ENCODE peak calls at places on chromosomes 2 and 18, in ten cellular contexts. One of them, this sample, is unnamed.

GRCh38 chr18:45386256-45386655 is 229.0 kb upstream of the SLC14A2 start:
- DNase-seq in endothelial cell of umbilical vein: peak; percentile 2
- DNase-seq in upper lobe of left lung: no peak
- DNase-seq in neural progenitor cell: peak; percentile 81
- DNase-seq in adrenal gland: no peak
- DNase-seq in GM23248: peak; percentile 48
- DNase-seq in Karpas-422: peak; percentile 90
- DNase-seq in colonic mucosa: peak; percentile 32
- DNase-seq in body of pancreas: peak; percentile 72
- DNase-seq in spleen: no peak
- DNase-seq in this sample: no peak

GRCh38 chr18:2906522-2907458 is 60.0 kb downstream of the EMILIN2 start:
- DNase-seq in upper lobe of left lung: peak; percentile 49
- DNase-seq in endothelial cell of umbilical vein: peak; percentile 24
- DNase-seq in GM23248: peak; percentile 69
- DNase-seq in adrenal gland: peak; percentile 55
- DNase-seq in body of pancreas: peak; percentile 33
- DNase-seq in Karpas-422: no peak
- DNase-seq in neural progenitor cell: peak; percentile 69
- DNase-seq in spleen: peak; percentile 89
- DNase-seq in colonic mucosa: peak; percentile 68
- DNase-seq in this sample: no peak

GRCh38 chr2:156483741-156484173 is 47.6 kb downstream of the GPD2 start:
- DNase-seq in Karpas-422: no peak
- DNase-seq in neural progenitor cell: no peak
- DNase-seq in spleen: no peak
- DNase-seq in colonic mucosa: no peak
- DNase-seq in adrenal gland: no peak
- DNase-seq in endothelial cell of umbilical vein: no peak
- DNase-seq in upper lobe of left lung: no peak
- DNase-seq in GM23248: no peak
- DNase-seq in body of pancreas: no peak
- DNase-seq in this sample: no peak

GRCh38 chr2:129934044-129934822 is 45.2 kb upstream of the RAB6C start:
- DNase-seq in Karpas-422: no peak
- DNase-seq in body of pancreas: no peak
- DNase-seq in colonic mucosa: no peak
- DNase-seq in endothelial cell of umbilical vein: no peak
- DNase-seq in adrenal gland: no peak
- DNase-seq in neural progenitor cell: peak; percentile 54
- DNase-seq in upper lobe of left lung: no peak
- DNase-seq in spleen: no peak
- DNase-seq in GM23248: peak; percentile 45
- DNase-seq in this sample: no peak

GRCh38 chr2:74894261-74895030 is 60.5 kb downstream of the HK2 start:
- DNase-seq in GM23248: peak; percentile 87
- DNase-seq in colonic mucosa: no peak
- DNase-seq in adrenal gland: peak; percentile 11
- DNase-seq in Karpas-422: no peak
- DNase-seq in upper lobe of left lung: no peak
- DNase-seq in endothelial cell of umbilical vein: no peak
- DNase-seq in neural progenitor cell: no peak
- DNase-seq in spleen: no peak
- DNase-seq in body of pancreas: no peak
- DNase-seq in this sample: no peak

GRCh38 chr2:196336715-196337617 is 165.6 kb upstream of the STK17B start:
- DNase-seq in neural progenitor cell: peak; percentile 37
- DNase-seq in body of pancreas: no peak
- DNase-seq in colonic mucosa: no peak
- DNase-seq in Karpas-422: peak; percentile 68
- DNase-seq in upper lobe of left lung: no peak
- DNase-seq in GM23248: peak; percentile 74
- DNase-seq in adrenal gland: no peak
- DNase-seq in spleen: no peak
- DNase-seq in endothelial cell of umbilical vein: peak; percentile 43
- DNase-seq in this sample: no peak

GRCh38 chr2:153519260-153519875 is 40.8 kb upstream of the RPRM start:
- DNase-seq in neural progenitor cell: peak; percentile 69
- DNase-seq in Karpas-422: peak; percentile 83
- DNase-seq in spleen: no peak
- DNase-seq in GM23248: peak; percentile 63
- DNase-seq in body of pancreas: peak; percentile 76
- DNase-seq in colonic mucosa: peak; percentile 58
- DNase-seq in endothelial cell of umbilical vein: peak; percentile 48
- DNase-seq in adrenal gland: peak; percentile 85
- DNase-seq in upper lobe of left lung: no peak
- DNase-seq in this sample: no peak

GRCh38 chr18:10928971-10929373 is 220.4 kb downstream of the PIEZO2 start:
- DNase-seq in endothelial cell of umbilical vein: no peak
- DNase-seq in upper lobe of left lung: no peak
- DNase-seq in Karpas-422: no peak
- DNase-seq in neural progenitor cell: no peak
- DNase-seq in GM23248: peak; percentile 42
- DNase-seq in spleen: no peak
- DNase-seq in adrenal gland: no peak
- DNase-seq in body of pancreas: no peak
- DNase-seq in colonic mucosa: no peak
- DNase-seq in this sample: no peak

GRCh38 chr2:51795248-51795888 is 763.4 kb upstream of the NRXN1 start:
- DNase-seq in upper lobe of left lung: no peak
- DNase-seq in GM23248: no peak
- DNase-seq in body of pancreas: no peak
- DNase-seq in spleen: no peak
- DNase-seq in neural progenitor cell: peak; percentile 57
- DNase-seq in Karpas-422: peak; percentile 56
- DNase-seq in endothelial cell of umbilical vein: peak; percentile 14
- DNase-seq in colonic mucosa: peak; percentile 45
- DNase-seq in adrenal gland: no peak
- DNase-seq in this sample: no peak

GRCh38 chr2:11753886-11754704 is 7.7 kb downstream of the LPIN1 start:
- DNase-seq in Karpas-422: peak; percentile 63
- DNase-seq in upper lobe of left lung: no peak
- DNase-seq in body of pancreas: peak; percentile 35
- DNase-seq in spleen: peak; percentile 85
- DNase-seq in neural progenitor cell: no peak
- DNase-seq in GM23248: peak; percentile 79
- DNase-seq in adrenal gland: peak; percentile 73
- DNase-seq in colonic mucosa: peak; percentile 58
- DNase-seq in endothelial cell of umbilical vein: peak; percentile 86
- DNase-seq in this sample: no peak

GRCh38 chr2:180040146-180040925 is 33.2 kb upstream of the CWC22 start:
- DNase-seq in adrenal gland: no peak
- DNase-seq in body of pancreas: no peak
- DNase-seq in neural progenitor cell: no peak
- DNase-seq in endothelial cell of umbilical vein: no peak
- DNase-seq in Karpas-422: no peak
- DNase-seq in upper lobe of left lung: no peak
- DNase-seq in colonic mucosa: no peak
- DNase-seq in GM23248: peak; percentile 90
- DNase-seq in spleen: no peak
- DNase-seq in this sample: no peak

GRCh38 chr2:1816414-1816911 is 72.1 kb upstream of the PXDN start:
- DNase-seq in GM23248: peak; percentile 79
- DNase-seq in spleen: no peak
- DNase-seq in colonic mucosa: no peak
- DNase-seq in upper lobe of left lung: no peak
- DNase-seq in adrenal gland: no peak
- DNase-seq in neural progenitor cell: no peak
- DNase-seq in body of pancreas: peak; percentile 11
- DNase-seq in endothelial cell of umbilical vein: no peak
- DNase-seq in Karpas-422: no peak
- DNase-seq in this sample: peak; percentile 75

GRCh38 chr2:198756166-198756565 is 701.6 kb downstream of the SATB2 start:
- DNase-seq in endothelial cell of umbilical vein: no peak
- DNase-seq in neural progenitor cell: no peak
- DNase-seq in spleen: no peak
- DNase-seq in Karpas-422: no peak
- DNase-seq in GM23248: peak; percentile 78
- DNase-seq in body of pancreas: no peak
- DNase-seq in adrenal gland: no peak
- DNase-seq in upper lobe of left lung: no peak
- DNase-seq in colonic mucosa: no peak
- DNase-seq in this sample: no peak

GRCh38 chr2:217360781-217361485 is 501.1 kb upstream of the TNP1 start:
- DNase-seq in Karpas-422: no peak
- DNase-seq in GM23248: peak; percentile 83
- DNase-seq in upper lobe of left lung: no peak
- DNase-seq in adrenal gland: peak; percentile 81
- DNase-seq in neural progenitor cell: no peak
- DNase-seq in body of pancreas: no peak
- DNase-seq in colonic mucosa: no peak
- DNase-seq in spleen: no peak
- DNase-seq in endothelial cell of umbilical vein: no peak
- DNase-seq in this sample: no peak

GRCh38 chr2:150487537-150488429 is at the start of gene RND3:
- DNase-seq in GM23248: peak; percentile 99
- DNase-seq in endothelial cell of umbilical vein: peak; percentile 99
- DNase-seq in neural progenitor cell: peak; percentile 96
- DNase-seq in adrenal gland: peak; percentile 99
- DNase-seq in colonic mucosa: peak; percentile 98
- DNase-seq in Karpas-422: peak; percentile 45
- DNase-seq in upper lobe of left lung: peak; percentile 94
- DNase-seq in body of pancreas: peak; percentile 97
- DNase-seq in spleen: peak; percentile 84
- DNase-seq in this sample: peak; percentile 99

GRCh38 chr2:73070651-73071451 is 661 bp downstream of the SFXN5 start:
- DNase-seq in adrenal gland: peak; percentile 99
- DNase-seq in body of pancreas: peak; percentile 98
- DNase-seq in Karpas-422: peak; percentile 99
- DNase-seq in upper lobe of left lung: peak; percentile 98
- DNase-seq in spleen: peak; percentile 98
- DNase-seq in neural progenitor cell: peak; percentile 97
- DNase-seq in GM23248: peak; percentile 98
- DNase-seq in endothelial cell of umbilical vein: peak; percentile 97
- DNase-seq in colonic mucosa: peak; percentile 99
- DNase-seq in this sample: peak; percentile 94

GRCh38 chr2:104976603-104977120 is 61.2 kb upstream of the MRPS9 start:
- DNase-seq in adrenal gland: no peak
- DNase-seq in upper lobe of left lung: no peak
- DNase-seq in body of pancreas: no peak
- DNase-seq in colonic mucosa: peak; percentile 24
- DNase-seq in neural progenitor cell: no peak
- DNase-seq in GM23248: no peak
- DNase-seq in endothelial cell of umbilical vein: no peak
- DNase-seq in spleen: peak; percentile 79
- DNase-seq in Karpas-422: peak; percentile 92
- DNase-seq in this sample: no peak

GRCh38 chr18:25055076-25055475 is 296.9 kb downstream of the ZNF521 start:
- DNase-seq in GM23248: peak; percentile 52
- DNase-seq in neural progenitor cell: no peak
- DNase-seq in adrenal gland: no peak
- DNase-seq in upper lobe of left lung: no peak
- DNase-seq in endothelial cell of umbilical vein: peak; percentile 49
- DNase-seq in Karpas-422: no peak
- DNase-seq in colonic mucosa: no peak
- DNase-seq in body of pancreas: no peak
- DNase-seq in spleen: no peak
- DNase-seq in this sample: no peak

GRCh38 chr18:62334110-62334509 is 9.0 kb downstream of the TNFRSF11A start:
- DNase-seq in neural progenitor cell: no peak
- DNase-seq in upper lobe of left lung: no peak
- DNase-seq in spleen: no peak
- DNase-seq in body of pancreas: no peak
- DNase-seq in GM23248: peak; percentile 79
- DNase-seq in Karpas-422: no peak
- DNase-seq in colonic mucosa: peak; percentile 64
- DNase-seq in endothelial cell of umbilical vein: peak; percentile 90
- DNase-seq in adrenal gland: no peak
- DNase-seq in this sample: no peak

GRCh38 chr2:71505086-71505769 is 51.9 kb downstream of the DYSF start:
- DNase-seq in GM23248: no peak
- DNase-seq in endothelial cell of umbilical vein: peak; percentile 63
- DNase-seq in neural progenitor cell: no peak
- DNase-seq in upper lobe of left lung: no peak
- DNase-seq in spleen: peak; percentile 54
- DNase-seq in colonic mucosa: no peak
- DNase-seq in adrenal gland: no peak
- DNase-seq in body of pancreas: peak; percentile 31
- DNase-seq in Karpas-422: no peak
- DNase-seq in this sample: no peak
- H3K4me1 ChIP-seq in GM23248: no peaks in the 10 kb centered on the region
- H3K4me1 ChIP-seq in endothelial cell of umbilical vein: peaks cover 48% of the 10 kb centered on the region
- H3K4me1 ChIP-seq in neural progenitor cell: no peaks in the 10 kb centered on the region
- H3K4me1 ChIP-seq in upper lobe of left lung: peaks cover 43% of the 10 kb centered on the region
- H3K4me1 ChIP-seq in spleen: peaks cover 82% of the 10 kb centered on the region
- H3K4me1 ChIP-seq in colonic mucosa: no peaks in the 10 kb centered on the region
- H3K4me1 ChIP-seq in adrenal gland: no peaks in the 10 kb centered on the region
- H3K4me1 ChIP-seq in body of pancreas: no peaks in the 10 kb centered on the region
- H3K4me1 ChIP-seq in Karpas-422: no peaks in the 10 kb centered on the region
- H3K4me1 ChIP-seq in this sample: no peaks in the 10 kb centered on the region

DNA sequence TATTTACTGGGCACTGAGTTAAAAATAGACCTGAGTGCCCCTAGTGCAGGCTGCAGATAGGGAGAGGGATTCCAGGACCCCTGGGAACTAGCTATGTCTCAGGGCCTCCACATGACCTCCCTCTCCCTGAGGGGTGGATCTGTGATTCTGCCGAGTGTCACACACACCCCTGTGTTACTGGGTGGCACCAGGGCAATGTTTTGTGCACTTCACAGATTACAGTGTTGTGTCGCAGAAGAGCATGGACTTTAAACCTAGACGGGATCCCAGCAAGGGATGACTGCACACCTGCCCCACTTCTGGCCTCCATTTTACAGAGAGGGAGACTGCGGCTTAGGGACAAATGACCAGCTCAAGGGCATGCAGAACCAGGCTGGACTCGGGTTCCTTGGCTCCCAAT is 65.6 kb downstream of the ZFP36L2 start:
- DNase-seq in endothelial cell of umbilical vein: no peak
- DNase-seq in spleen: no peak
- DNase-seq in upper lobe of left lung: no peak
- DNase-seq in Karpas-422: no peak
- DNase-seq in colonic mucosa: peak; percentile 81
- DNase-seq in adrenal gland: no peak
- DNase-seq in neural progenitor cell: no peak
- DNase-seq in body of pancreas: no peak
- DNase-seq in GM23248: no peak
- DNase-seq in this sample: no peak
- H3K4me1 ChIP-seq in endothelial cell of umbilical vein: peaks cover 13% of the 10 kb centered on the region
- H3K4me1 ChIP-seq in spleen: peaks cover 89% of the 10 kb centered on the region
- H3K4me1 ChIP-seq in upper lobe of left lung: peaks cover 36% of the 10 kb centered on the region
- H3K4me1 ChIP-seq in Karpas-422: peaks cover 5% of the 10 kb centered on the region
- H3K4me1 ChIP-seq in colonic mucosa: peaks cover 30% of the 10 kb centered on the region
- H3K4me1 ChIP-seq in adrenal gland: peaks cover 9% of the 10 kb centered on the region
- H3K4me1 ChIP-seq in neural progenitor cell: peaks cover 14% of the 10 kb centered on the region
- H3K4me1 ChIP-seq in body of pancreas: peaks cover 69% of the 10 kb centered on the region
- H3K4me1 ChIP-seq in GM23248: peaks cover 26% of the 10 kb centered on the region
- H3K4me1 ChIP-seq in this sample: peaks cover 16% of the 10 kb centered on the region

GRCh38 chr2:68365087-68365486 is at the start of gene PLEK:
- DNase-seq in upper lobe of left lung: peak; percentile 84
- DNase-seq in neural progenitor cell: no peak
- DNase-seq in Karpas-422: peak; percentile 91
- DNase-seq in adrenal gland: peak; percentile 75
- DNase-seq in spleen: peak; percentile 93
- DNase-seq in body of pancreas: peak; percentile 30
- DNase-seq in colonic mucosa: peak; percentile 46
- DNase-seq in endothelial cell of umbilical vein: no peak
- DNase-seq in GM23248: no peak
- DNase-seq in this sample: no peak
- H3K4me1 ChIP-seq in upper lobe of left lung: no peaks in the 10 kb centered on the region
- H3K4me1 ChIP-seq in neural progenitor cell: no peaks in the 10 kb centered on the region
- H3K4me1 ChIP-seq in Karpas-422: peaks cover 80% of the 10 kb centered on the region
- H3K4me1 ChIP-seq in adrenal gland: no peaks in the 10 kb centered on the region
- H3K4me1 ChIP-seq in spleen: peaks cover 79% of the 10 kb centered on the region
- H3K4me1 ChIP-seq in body of pancreas: no peaks in the 10 kb centered on the region
- H3K4me1 ChIP-seq in colonic mucosa: no peaks in the 10 kb centered on the region
- H3K4me1 ChIP-seq in endothelial cell of umbilical vein: no peaks in the 10 kb centered on the region
- H3K4me1 ChIP-seq in GM23248: peaks cover 14% of the 10 kb centered on the region
- H3K4me1 ChIP-seq in this sample: no peaks in the 10 kb centered on the region

GRCh38 chr2:38665854-38666577 is at the start of gene GALM:
- DNase-seq in Karpas-422: peak; percentile 85
- DNase-seq in adrenal gland: peak; percentile 97
- DNase-seq in GM23248: peak; percentile 88
- DNase-seq in endothelial cell of umbilical vein: peak; percentile 92
- DNase-seq in colonic mucosa: peak; percentile 90
- DNase-seq in upper lobe of left lung: peak; percentile 84
- DNase-seq in body of pancreas: peak; percentile 92
- DNase-seq in neural progenitor cell: peak; percentile 93
- DNase-seq in spleen: peak; percentile 88
- DNase-seq in this sample: peak; percentile 47
- H3K4me1 ChIP-seq in Karpas-422: peaks cover 12% of the 10 kb centered on the region
- H3K4me1 ChIP-seq in adrenal gland: peaks cover 23% of the 10 kb centered on the region
- H3K4me1 ChIP-seq in GM23248: peaks cover 24% of the 10 kb centered on the region
- H3K4me1 ChIP-seq in endothelial cell of umbilical vein: peaks cover 3% of the 10 kb centered on the region
- H3K4me1 ChIP-seq in colonic mucosa: peaks cover 3% of the 10 kb centered on the region
- H3K4me1 ChIP-seq in upper lobe of left lung: peaks cover 6% of the 10 kb centered on the region
- H3K4me1 ChIP-seq in body of pancreas: peaks cover 37% of the 10 kb centered on the region
- H3K4me1 ChIP-seq in neural progenitor cell: peaks cover 7% of the 10 kb centered on the region
- H3K4me1 ChIP-seq in spleen: peaks cover 74% of the 10 kb centered on the region
- H3K4me1 ChIP-seq in this sample: no peaks in the 10 kb centered on the region

This sample was measured in breast epithelium.